ENCODE peak calls at places on chromosomes 5 and 9, in four cellular contexts. L is tibial nerve, U is fibroblast of lung, F is astrocyte of the spinal cord. R is an unnamed sample.

GRCh38 chr9:132372177-132373095 is 17.6 kb upstream of the SETX start:
- DNase-seq in F (no peak), U (no peak), L (peak), R (peak)

GRCh38 chr5:14332038-14332631 is 189.0 kb downstream of the TRIO start:
- DNase-seq in U (no peak), L (no peak), F (no peak), R (no peak)

GRCh38 chr9:23769307-23769935 is 56.6 kb downstream of the ELAVL2 start:
- DNase-seq in U (no peak), L (no peak), F (peak), R (no peak)

GRCh38 chr5:178283520-178283919 is 50.9 kb upstream of the PHYKPL start:
- DNase-seq in F (no peak), U (no peak), L (no peak), R (no peak)

GRCh38 chr9:130895481-130896232 is 955 bp downstream of the QRFP start:
- DNase-seq in U (no peak), F (no peak), L (no peak), R (no peak)

GRCh38 chr5:142360607-142361120 is 35.8 kb upstream of the SPRY4 start:
- DNase-seq in F (peak), U (peak), L (no peak), R (peak)

GRCh38 chr5:7857361-7857760 is 6.4 kb upstream of the CFAP90 start:
- DNase-seq in L (no peak), U (no peak), F (no peak), R (no peak)

GRCh38 chr9:136312436-136312835 is 8.5 kb upstream of the CCDC187 start:
- DNase-seq in L (no peak), U (peak), F (peak), R (peak)

GRCh38 chr9:20319641-20320337 is 302.5 kb downstream of the MLLT3 start:
- DNase-seq in F (peak), U (peak), L (no peak), R (peak)

GRCh38 chr9:113511047-113511521 is 47.6 kb downstream of the RGS3 start:
- DNase-seq in F (no peak), L (no peak), U (no peak), R (no peak)

GRCh38 chr5:89421035-89421434 is 538.1 kb upstream of the MEF2C start:
- DNase-seq in U (peak), L (no peak), F (peak), R (peak)

GRCh38 chr5:33441241-33441844 is 578 bp downstream of the TARS1 start:
- DNase-seq in L (peak), U (peak), F (no peak), R (no peak)

GRCh38 chr9:126984969-126985368 is 70.4 kb downstream of the RALGPS1 start:
- DNase-seq in L (peak), F (no peak), U (no peak), R (no peak)

GRCh38 chr5:120644516-120644915 is 180.4 kb downstream of the PRR16 start:
- DNase-seq in F (no peak), U (no peak), L (no peak), R (no peak)

GRCh38 chr5:43432486-43433365 is 20.5 kb upstream of the CCL28 start:
- DNase-seq in U (peak), L (peak), F (peak), R (peak)

GRCh38 chr5:139561655-139562451 is 714 bp downstream of the UBE2D2 start:
- DNase-seq in F (peak), L (peak), U (peak), R (peak)

GRCh38 chr5:158895573-158895972 is 204.1 kb downstream of the EBF1 start:
- DNase-seq in L (no peak), U (peak), F (no peak), R (no peak)

GRCh38 chr5:114305402-114306207 is 56.3 kb upstream of the KCNN2 start:
- DNase-seq in U (peak), L (no peak), F (peak), R (peak)

GRCh38 chr9:33690156-33690908 is 105.0 kb upstream of the PRSS3 start:
- DNase-seq in F (no peak), U (no peak), L (no peak), R (no peak)

GRCh38 chr9:113509463-113509862 is 45.9 kb downstream of the RGS3 start:
- DNase-seq in L (no peak), F (peak), U (peak), R (no peak)

GRCh38 chr9:96160168-96160567 is 141.8 kb downstream of the HSD17B3 start:
- DNase-seq in F (no peak), L (no peak), U (no peak), R (no peak)

GRCh38 chr9:89037891-89038290 is 46.6 kb downstream of the S1PR3 start:
- DNase-seq in L (no peak), F (no peak), U (no peak), R (no peak)

GRCh38 chr5:107401470-107402085 is 269.2 kb downstream of the EFNA5 start:
- DNase-seq in F (no peak), U (no peak), L (no peak), R (no peak)

GRCh38 chr9:90071257-90071656 is 466.4 kb downstream of the GADD45G start:
- DNase-seq in L (no peak), U (no peak), F (no peak), R (no peak)

GRCh38 chr5:88690619-88691560 is 192.1 kb downstream of the MEF2C start:
- DNase-seq in F (peak), U (peak), L (peak), R (peak)

GRCh38 chr9:123996731-123997421 is 14.7 kb upstream of the LHX2 start:
- DNase-seq in F (no peak), L (no peak), U (no peak), R (peak)

GRCh38 chr5:90338712-90339372 is 70.7 kb downstream of the CETN3 start:
- DNase-seq in U (no peak), L (no peak), F (no peak), R (no peak)

GRCh38 chr9:10612649-10613398 is at the start of gene PTPRD:
- DNase-seq in F (peak), L (no peak), U (peak), R (peak)

GRCh38 chr9:120729796-120730195 is 15.5 kb upstream of the MEGF9 start:
- DNase-seq in F (no peak), L (no peak), U (no peak), R (no peak)
- TF ChIP-seq CTCF in F (peak), L (no peak), U (no peak), R (no peak)

GRCh38 chr5:74851684-74852353 is 14.4 kb downstream of the FAM169A start:
- DNase-seq in F (peak), U (peak), L (no peak), R (peak)
- H3K4me3 ChIP-seq in F (no peak), U (peak), L (no peak), R (no peak)

GRCh38 chr5:122105909-122106308 is 23.4 kb upstream of the ZNF474 start:
- DNase-seq in L (no peak), F (no peak), U (no peak), R (no peak)
- TF ChIP-seq CTCF in L (no peak), F (no peak), U (no peak), R (no peak)

GRCh38 chr5:39218482-39219381 is 631 bp downstream of the FYB1 start:
- DNase-seq in F (no peak), U (peak), L (peak), R (no peak)

GRCh38 chr5:39215857-39216256 is 3.5 kb downstream of the FYB1 start:
- DNase-seq in U (no peak), F (no peak), L (no peak), R (no peak)

GRCh38 chr5:39216621-39217020 is 2.7 kb downstream of the FYB1 start:
- DNase-seq in U (no peak), L (no peak), F (no peak), R (no peak)

GRCh38 chr5:39219433-39219832 is at the start of gene FYB1:
- DNase-seq in U (peak), F (no peak), L (peak), R (peak)

DNA sequence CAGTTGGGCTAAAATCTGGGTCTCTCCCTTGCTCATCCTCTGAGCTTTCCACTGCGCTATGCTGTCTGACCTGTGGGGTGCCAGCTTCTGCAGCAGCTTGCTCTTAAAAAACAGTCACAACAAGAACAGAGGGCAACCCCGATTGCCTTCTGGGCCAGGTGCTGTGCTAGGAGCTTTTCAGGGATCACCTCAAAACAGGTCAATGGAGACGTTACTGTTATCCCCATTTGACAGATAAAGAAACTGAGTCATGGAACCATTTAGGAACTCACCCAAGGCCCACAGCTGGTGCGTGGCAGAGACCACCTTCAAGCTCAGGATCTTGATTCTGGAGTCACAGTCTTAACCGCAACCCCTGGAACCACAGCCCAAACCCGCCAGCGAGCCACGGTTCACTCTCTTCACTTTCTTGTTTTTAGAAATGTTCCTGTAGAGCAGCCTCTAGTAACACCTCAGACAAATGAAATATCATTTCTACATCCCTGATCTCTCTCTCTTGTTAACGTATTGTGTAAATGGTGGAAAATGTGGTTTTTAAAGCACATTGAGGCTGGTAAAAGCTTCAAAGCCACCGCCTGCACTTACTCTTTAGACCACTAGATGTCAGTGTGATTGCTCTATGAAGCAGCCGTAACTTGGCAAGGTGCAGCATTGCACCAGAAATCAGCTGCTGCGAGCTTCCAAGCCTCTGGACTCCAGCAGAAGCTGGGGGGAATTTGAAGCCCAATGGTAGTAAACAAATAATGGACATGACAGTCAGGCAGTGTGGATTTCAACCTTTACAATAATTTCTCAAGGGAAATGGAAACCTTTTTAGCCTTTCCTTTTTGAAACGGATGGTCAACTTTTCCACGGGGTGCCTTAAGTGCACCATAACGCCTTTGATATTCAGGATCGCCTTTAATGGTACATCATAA is 1.7 kb downstream of the FYB1 start:
- DNase-seq in L (peak), F (peak), U (peak), R (peak)
- H3K4me3 ChIP-seq in L (no peak), F (no peak), U (no peak), R (no peak)

GRCh38 chr5:148179234-148179824 is 11.0 kb downstream of the SPINK14 start:
- DNase-seq in L (no peak), F (peak), U (peak), R (peak)
- TF ChIP-seq CTCF in L (peak), F (peak), U (peak), R (peak)

R was measured in fibroblast of villous mesenchyme.